ENCODE peak calls at places on chromosomes 1 and 21, in four cellular contexts. One of them, this sample, is unnamed. For H3K27me3, the result is how much of the 10 kb centered on the place peaks cover.

GRCh38 chr1:9302745-9303524 is 10.2 kb downstream of the SPSB1 start:
- DNase-seq in hepatocyte: peak
- DNase-seq in IMR-90: peak
- DNase-seq in CD8-positive, alpha-beta T cell: no peak
- DNase-seq in this sample: no peak

GRCh38 chr1:218498061-218498938 is 153.2 kb downstream of the TGFB2 start:
- DNase-seq in hepatocyte: no peak
- DNase-seq in IMR-90: peak
- DNase-seq in CD8-positive, alpha-beta T cell: no peak
- DNase-seq in this sample: no peak

GRCh38 chr1:170685166-170685565 is 21.2 kb downstream of the PRRX1 start:
- DNase-seq in IMR-90: peak
- DNase-seq in CD8-positive, alpha-beta T cell: no peak
- DNase-seq in hepatocyte: no peak
- DNase-seq in this sample: peak

GRCh38 chr1:235430991-235431390 is 63.8 kb downstream of the TBCE start:
- DNase-seq in hepatocyte: no peak
- DNase-seq in CD8-positive, alpha-beta T cell: no peak
- DNase-seq in IMR-90: peak
- DNase-seq in this sample: no peak

GRCh38 chr1:234701737-234702341 is 91.9 kb upstream of the IRF2BP2 start:
- DNase-seq in IMR-90: no peak
- DNase-seq in hepatocyte: no peak
- DNase-seq in CD8-positive, alpha-beta T cell: no peak
- DNase-seq in this sample: no peak

GRCh38 chr1:30662291-30662840 is 61.0 kb downstream of the MATN1 start:
- DNase-seq in CD8-positive, alpha-beta T cell: no peak
- DNase-seq in hepatocyte: no peak
- DNase-seq in IMR-90: no peak
- DNase-seq in this sample: peak

GRCh38 chr1:152718238-152718637 is 10.3 kb downstream of the LCE4A start:
- DNase-seq in hepatocyte: no peak
- DNase-seq in CD8-positive, alpha-beta T cell: no peak
- DNase-seq in IMR-90: no peak
- DNase-seq in this sample: no peak

GRCh38 chr1:218686258-218686657 is 341.1 kb downstream of the TGFB2 start:
- DNase-seq in hepatocyte: no peak
- DNase-seq in IMR-90: peak
- DNase-seq in CD8-positive, alpha-beta T cell: no peak
- DNase-seq in this sample: no peak

GRCh38 chr1:166601650-166602049 is 237.6 kb upstream of the POGK start:
- DNase-seq in CD8-positive, alpha-beta T cell: no peak
- DNase-seq in IMR-90: no peak
- DNase-seq in hepatocyte: no peak
- DNase-seq in this sample: no peak

GRCh38 chr1:184986250-184986649 is 11.9 kb upstream of the NIBAN1 start:
- DNase-seq in IMR-90: peak
- DNase-seq in hepatocyte: peak
- DNase-seq in CD8-positive, alpha-beta T cell: no peak
- DNase-seq in this sample: no peak

GRCh38 chr1:21273743-21274142 is 16.5 kb downstream of the ECE1 start:
- DNase-seq in hepatocyte: no peak
- DNase-seq in CD8-positive, alpha-beta T cell: no peak
- DNase-seq in IMR-90: no peak
- DNase-seq in this sample: peak

GRCh38 chr1:21018673-21019072 is 158.0 kb downstream of the EIF4G3 start:
- DNase-seq in IMR-90: no peak
- DNase-seq in hepatocyte: no peak
- DNase-seq in CD8-positive, alpha-beta T cell: no peak
- DNase-seq in this sample: no peak

GRCh38 chr21:31052489-31053142 is 14.3 kb upstream of the KRTAP19-8 start:
- DNase-seq in hepatocyte: no peak
- DNase-seq in IMR-90: no peak
- DNase-seq in CD8-positive, alpha-beta T cell: no peak
- DNase-seq in this sample: no peak

GRCh38 chr1:69568435-69569280 is 936 bp downstream of the LRRC7 start:
- DNase-seq in IMR-90: no peak
- DNase-seq in hepatocyte: no peak
- DNase-seq in CD8-positive, alpha-beta T cell: no peak
- DNase-seq in this sample: peak

GRCh38 chr1:56719171-56719570 is 74.1 kb downstream of the PRKAA2 start:
- DNase-seq in IMR-90: no peak
- DNase-seq in CD8-positive, alpha-beta T cell: no peak
- DNase-seq in hepatocyte: no peak
- DNase-seq in this sample: no peak

GRCh38 chr1:72379072-72379471 is 96.7 kb upstream of the NEGR1 start:
- DNase-seq in IMR-90: no peak
- DNase-seq in CD8-positive, alpha-beta T cell: no peak
- DNase-seq in hepatocyte: no peak
- DNase-seq in this sample: no peak

GRCh38 chr1:15304708-15305326 is 57.8 kb downstream of the FHAD1 start:
- DNase-seq in hepatocyte: peak
- DNase-seq in IMR-90: peak
- DNase-seq in CD8-positive, alpha-beta T cell: peak
- DNase-seq in this sample: peak

GRCh38 chr1:61602663-61603062 is 122.3 kb downstream of the TM2D1 start:
- DNase-seq in IMR-90: no peak
- DNase-seq in CD8-positive, alpha-beta T cell: no peak
- DNase-seq in hepatocyte: no peak
- DNase-seq in this sample: no peak

GRCh38 chr1:150213170-150214098 is 22.5 kb downstream of the ANP32E start:
- DNase-seq in CD8-positive, alpha-beta T cell: peak
- DNase-seq in IMR-90: peak
- DNase-seq in hepatocyte: peak
- DNase-seq in this sample: peak
- TF ChIP-seq CTCF in CD8-positive, alpha-beta T cell: peak
- TF ChIP-seq CTCF in IMR-90: peak
- TF ChIP-seq CTCF in hepatocyte: peak
- TF ChIP-seq CTCF in this sample: no peak

DNA sequence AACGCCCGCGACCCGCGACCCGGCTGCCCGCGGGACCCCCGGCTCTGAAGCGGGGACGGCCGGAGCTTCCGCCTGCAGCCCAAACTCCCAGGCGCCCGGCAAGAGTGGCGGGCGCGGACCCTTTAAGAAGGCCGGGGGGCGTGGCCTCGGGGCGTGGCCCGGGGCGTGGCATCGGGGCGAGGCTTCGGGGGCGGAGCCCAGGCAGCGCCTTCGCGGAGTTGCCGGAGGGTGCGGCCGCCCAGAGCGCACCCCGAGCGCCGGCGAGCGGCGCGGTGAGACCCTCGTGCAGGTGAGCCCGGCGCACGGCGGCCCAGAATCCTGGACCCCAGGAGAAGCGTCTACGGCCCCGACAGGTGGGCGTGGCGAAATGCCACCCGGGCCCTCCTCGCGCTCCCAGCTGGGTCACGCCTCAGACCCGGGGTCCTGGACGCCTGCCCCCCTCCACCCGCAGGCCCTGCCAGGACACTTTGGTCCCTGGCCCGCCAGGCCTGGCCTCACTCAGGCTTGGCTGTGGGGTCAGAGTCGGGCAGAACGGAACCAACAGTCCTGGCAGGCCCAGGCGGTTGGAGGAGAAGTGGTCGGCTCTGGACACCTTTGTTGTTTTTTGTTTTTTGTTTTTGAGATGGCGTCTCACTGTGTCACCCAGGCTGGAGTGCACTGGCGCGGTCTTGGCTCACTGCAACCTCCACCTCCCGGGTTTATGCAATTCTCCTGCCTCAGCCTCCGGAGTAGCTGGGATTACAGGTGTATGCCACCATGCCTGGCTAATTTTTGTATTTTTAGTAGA is 14.4 kb downstream of the RNF223 start:
- DNase-seq in CD8-positive, alpha-beta T cell: peak
- DNase-seq in hepatocyte: peak
- DNase-seq in IMR-90: peak
- DNase-seq in this sample: peak
- H3K27me3 ChIP-seq in CD8-positive, alpha-beta T cell: under half
- H3K27me3 ChIP-seq in hepatocyte: under half
- H3K27me3 ChIP-seq in IMR-90: under half
- H3K27me3 ChIP-seq in this sample: half or more

DNA sequence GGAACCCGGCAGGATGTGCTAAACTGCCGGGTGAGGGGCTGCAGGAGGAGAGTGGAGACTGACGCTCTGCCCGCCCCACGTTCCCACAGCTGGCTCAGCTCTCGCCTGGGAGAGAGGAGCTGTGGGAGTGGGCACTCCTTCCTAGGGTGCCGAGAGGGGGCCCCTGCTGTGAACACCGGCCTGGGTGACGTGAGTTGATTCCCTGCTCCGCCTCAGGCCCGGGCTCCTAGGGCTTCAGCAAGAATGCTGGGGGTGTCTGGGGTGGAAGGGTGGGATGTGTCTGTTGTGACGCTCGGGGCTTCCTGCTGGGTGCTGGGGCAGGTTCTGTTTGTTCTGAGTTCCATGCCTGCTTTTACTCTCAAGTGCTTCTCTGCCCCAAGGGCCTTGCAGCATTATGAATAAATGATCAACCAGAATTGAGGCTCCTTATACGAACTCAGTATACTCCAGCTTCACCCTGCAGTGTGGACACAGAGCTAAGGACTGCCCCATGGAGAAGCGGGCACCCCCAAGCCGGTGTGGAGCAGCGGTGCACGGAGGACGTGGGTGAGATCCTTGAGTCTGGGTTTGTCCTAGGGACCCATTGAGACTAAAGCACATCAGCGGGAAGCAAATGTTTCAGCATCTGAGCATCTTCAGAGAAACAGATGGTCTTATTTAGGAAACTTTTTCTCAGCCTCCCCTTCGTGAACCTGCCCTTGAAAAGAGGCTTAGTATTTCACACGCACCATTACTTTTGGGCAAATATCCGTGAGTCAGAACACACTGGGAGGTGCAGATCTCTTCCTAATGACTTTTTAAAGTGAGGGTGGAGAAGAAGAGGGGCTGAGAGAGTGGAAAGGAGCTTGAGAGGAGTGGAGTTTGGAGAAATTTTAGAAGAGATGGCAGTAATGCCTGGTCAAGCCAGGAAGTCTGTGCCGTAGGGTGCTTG is 41.7 kb downstream of the SYT6 start:
- DNase-seq in hepatocyte: no peak
- DNase-seq in CD8-positive, alpha-beta T cell: no peak
- DNase-seq in IMR-90: no peak
- DNase-seq in this sample: no peak
- H3K4me3 ChIP-seq in hepatocyte: no peak
- H3K4me3 ChIP-seq in CD8-positive, alpha-beta T cell: no peak
- H3K4me3 ChIP-seq in IMR-90: no peak
- H3K4me3 ChIP-seq in this sample: no peak

GRCh38 chr1:155307247-155307740 is 1.4 kb upstream of the FDPS start:
- DNase-seq in hepatocyte: peak
- DNase-seq in CD8-positive, alpha-beta T cell: no peak
- DNase-seq in IMR-90: peak
- DNase-seq in this sample: no peak

GRCh38 chr1:155308493-155309422 is at the start of gene FDPS:
- DNase-seq in IMR-90: peak
- DNase-seq in CD8-positive, alpha-beta T cell: peak
- DNase-seq in hepatocyte: peak
- DNase-seq in this sample: peak

GRCh38 chr1:155313266-155313665 is 4.6 kb downstream of the FDPS start:
- DNase-seq in CD8-positive, alpha-beta T cell: no peak
- DNase-seq in IMR-90: no peak
- DNase-seq in hepatocyte: no peak
- DNase-seq in this sample: no peak

GRCh38 chr1:155305881-155306391 is 2.7 kb upstream of the FDPS start:
- DNase-seq in CD8-positive, alpha-beta T cell: no peak
- DNase-seq in hepatocyte: no peak
- DNase-seq in IMR-90: no peak
- DNase-seq in this sample: no peak

GRCh38 chr1:155309423-155310021 is 856 bp downstream of the FDPS start:
- DNase-seq in IMR-90: no peak
- DNase-seq in CD8-positive, alpha-beta T cell: no peak
- DNase-seq in hepatocyte: peak
- DNase-seq in this sample: no peak
- TF ChIP-seq CTCF in IMR-90: no peak
- TF ChIP-seq CTCF in CD8-positive, alpha-beta T cell: no peak
- TF ChIP-seq CTCF in hepatocyte: no peak
- TF ChIP-seq CTCF in this sample: no peak

GRCh38 chr1:44505210-44505993 is 100.3 kb downstream of the RNF220 start:
- DNase-seq in IMR-90: no peak
- DNase-seq in hepatocyte: no peak
- DNase-seq in CD8-positive, alpha-beta T cell: no peak
- DNase-seq in this sample: no peak
- H3K27me3 ChIP-seq in IMR-90: half or more
- H3K27me3 ChIP-seq in hepatocyte: under half
- H3K27me3 ChIP-seq in CD8-positive, alpha-beta T cell: under half
- H3K27me3 ChIP-seq in this sample: under half

GRCh38 chr1:40782371-40782956 is 1.1 kb upstream of the KCNQ4 start:
- DNase-seq in CD8-positive, alpha-beta T cell: no peak
- DNase-seq in hepatocyte: no peak
- DNase-seq in IMR-90: no peak
- DNase-seq in this sample: peak
- H3K4me3 ChIP-seq in CD8-positive, alpha-beta T cell: no peak
- H3K4me3 ChIP-seq in hepatocyte: no peak
- H3K4me3 ChIP-seq in IMR-90: no peak
- H3K4me3 ChIP-seq in this sample: peak

GRCh38 chr1:1406101-1406820 is 832 bp downstream of the MRPL20 start:
- DNase-seq in IMR-90: no peak
- DNase-seq in hepatocyte: no peak
- DNase-seq in CD8-positive, alpha-beta T cell: no peak
- DNase-seq in this sample: peak

GRCh38 chr1:1411626-1412025 is 4.5 kb upstream of the MRPL20 start:
- DNase-seq in IMR-90: no peak
- DNase-seq in CD8-positive, alpha-beta T cell: no peak
- DNase-seq in hepatocyte: no peak
- DNase-seq in this sample: no peak

GRCh38 chr1:1407101-1407956 is at the start of gene MRPL20:
- DNase-seq in CD8-positive, alpha-beta T cell: peak
- DNase-seq in hepatocyte: peak
- DNase-seq in IMR-90: peak
- DNase-seq in this sample: peak

GRCh38 chr1:1406821-1407100 is 332 bp downstream of the MRPL20 start:
- DNase-seq in CD8-positive, alpha-beta T cell: no peak
- DNase-seq in hepatocyte: no peak
- DNase-seq in IMR-90: no peak
- DNase-seq in this sample: no peak

DNA sequence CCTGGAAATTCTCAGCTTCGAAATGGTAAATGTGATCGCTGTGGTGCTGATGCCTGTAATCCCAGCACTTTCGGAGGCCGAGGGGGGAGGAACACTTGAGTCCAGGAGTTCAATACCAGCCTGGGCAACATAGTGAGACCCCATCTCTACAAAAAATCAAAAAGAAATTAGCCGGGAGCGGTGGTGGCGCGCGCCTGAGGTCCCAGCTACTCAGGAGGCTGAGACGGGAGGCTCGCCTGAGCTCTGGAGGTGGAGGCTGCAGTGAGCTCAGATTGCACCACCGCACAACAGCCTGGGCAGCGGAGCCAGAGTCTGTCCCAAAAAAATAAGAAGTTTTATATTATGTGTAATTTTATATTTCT is 845 bp upstream of the MRPL20 start:
- DNase-seq in CD8-positive, alpha-beta T cell: no peak
- DNase-seq in hepatocyte: no peak
- DNase-seq in IMR-90: no peak
- DNase-seq in this sample: no peak
- TF ChIP-seq CTCF in CD8-positive, alpha-beta T cell: no peak
- TF ChIP-seq CTCF in hepatocyte: no peak
- TF ChIP-seq CTCF in IMR-90: no peak
- TF ChIP-seq CTCF in this sample: no peak

DNA sequence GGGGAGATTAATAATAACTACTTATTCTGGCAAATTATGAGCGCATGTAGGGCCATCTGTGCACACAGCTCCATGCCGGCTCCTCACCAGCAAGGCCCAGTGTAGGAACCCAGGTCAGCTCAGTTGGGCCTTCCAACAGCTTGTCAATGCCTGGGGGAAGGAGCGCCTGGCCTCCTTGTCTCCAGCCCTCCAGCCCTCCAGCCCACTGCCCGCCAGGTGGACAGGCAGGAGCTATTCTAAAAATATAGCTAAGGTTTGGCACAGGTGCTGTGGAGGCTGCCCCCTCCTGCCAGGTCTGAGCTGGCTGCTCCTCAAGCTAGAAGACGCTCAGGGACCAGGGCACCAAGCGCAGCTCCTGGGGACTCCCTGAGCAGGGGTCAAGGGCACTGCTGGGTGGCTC is 85.7 kb downstream of the GRIK3 start:
- DNase-seq in CD8-positive, alpha-beta T cell: no peak
- DNase-seq in hepatocyte: no peak
- DNase-seq in IMR-90: no peak
- DNase-seq in this sample: no peak
- H3K27me3 ChIP-seq in CD8-positive, alpha-beta T cell: under half
- H3K27me3 ChIP-seq in hepatocyte: under half
- H3K27me3 ChIP-seq in IMR-90: under half
- H3K27me3 ChIP-seq in this sample: under half